ENCODE peak calls at places on chromosomes 2 and 18, in ten cellular contexts. One of them, this sample, is unnamed.
A peak's percentile ranks its signal among the peaks of the same experiment; 100 is the strongest.

GRCh38 chr2:204776781-204777559 is 231.7 kb downstream of the PARD3B start:
- DNase-seq in keratinocyte: no peak
- DNase-seq in fibroblast of lung: peak; percentile 82
- DNase-seq in IMR-90: peak; percentile 75
- DNase-seq in dorsolateral prefrontal cortex: no peak
- DNase-seq in mammary epithelial cell: no peak
- DNase-seq in H9: no peak
- DNase-seq in astrocyte: peak; percentile 82
- DNase-seq in right lobe of liver: no peak
- DNase-seq in AG04450: no peak
- DNase-seq in this sample: no peak

GRCh38 chr18:47775961-47776360 is 154.5 kb downstream of the SMAD2 start:
- DNase-seq in keratinocyte: no peak
- DNase-seq in fibroblast of lung: peak; percentile 8
- DNase-seq in IMR-90: peak; percentile 21
- DNase-seq in dorsolateral prefrontal cortex: no peak
- DNase-seq in mammary epithelial cell: no peak
- DNase-seq in H9: no peak
- DNase-seq in astrocyte: no peak
- DNase-seq in right lobe of liver: no peak
- DNase-seq in AG04450: no peak
- DNase-seq in this sample: no peak

GRCh38 chr2:67583185-67583584 is 186.1 kb downstream of the ETAA1 start:
- DNase-seq in keratinocyte: no peak
- DNase-seq in fibroblast of lung: no peak
- DNase-seq in IMR-90: no peak
- DNase-seq in dorsolateral prefrontal cortex: no peak
- DNase-seq in mammary epithelial cell: no peak
- DNase-seq in H9: no peak
- DNase-seq in astrocyte: no peak
- DNase-seq in right lobe of liver: no peak
- DNase-seq in AG04450: no peak
- DNase-seq in this sample: no peak

GRCh38 chr18:2982452-2983172 is 30.3 kb downstream of the LPIN2 start:
- DNase-seq in keratinocyte: no peak
- DNase-seq in fibroblast of lung: no peak
- DNase-seq in IMR-90: no peak
- DNase-seq in dorsolateral prefrontal cortex: no peak
- DNase-seq in mammary epithelial cell: no peak
- DNase-seq in H9: no peak
- DNase-seq in astrocyte: no peak
- DNase-seq in right lobe of liver: peak; percentile 74
- DNase-seq in AG04450: no peak
- DNase-seq in this sample: no peak

GRCh38 chr2:100235098-100235497 is 87.2 kb downstream of the LONRF2 start:
- DNase-seq in keratinocyte: no peak
- DNase-seq in fibroblast of lung: no peak
- DNase-seq in IMR-90: peak; percentile 33
- DNase-seq in dorsolateral prefrontal cortex: no peak
- DNase-seq in mammary epithelial cell: no peak
- DNase-seq in H9: peak; percentile 38
- DNase-seq in astrocyte: no peak
- DNase-seq in right lobe of liver: no peak
- DNase-seq in AG04450: no peak
- DNase-seq in this sample: no peak

GRCh38 chr2:239928457-239929350 is 96.4 kb downstream of the NDUFA10 start:
- DNase-seq in keratinocyte: no peak
- DNase-seq in fibroblast of lung: no peak
- DNase-seq in IMR-90: no peak
- DNase-seq in dorsolateral prefrontal cortex: peak; percentile 80
- DNase-seq in mammary epithelial cell: no peak
- DNase-seq in H9: peak; percentile 54
- DNase-seq in astrocyte: no peak
- DNase-seq in right lobe of liver: no peak
- DNase-seq in AG04450: no peak
- DNase-seq in this sample: peak; percentile 47

GRCh38 chr18:46723856-46724415 is 32.9 kb downstream of the ST8SIA5 start:
- DNase-seq in keratinocyte: no peak
- DNase-seq in fibroblast of lung: no peak
- DNase-seq in IMR-90: no peak
- DNase-seq in dorsolateral prefrontal cortex: no peak
- DNase-seq in mammary epithelial cell: no peak
- DNase-seq in H9: no peak
- DNase-seq in astrocyte: peak; percentile 15
- DNase-seq in right lobe of liver: no peak
- DNase-seq in AG04450: no peak
- DNase-seq in this sample: no peak

GRCh38 chr2:235053649-235054048 is 101.8 kb downstream of the SH3BP4 start:
- DNase-seq in keratinocyte: no peak
- DNase-seq in fibroblast of lung: no peak
- DNase-seq in IMR-90: no peak
- DNase-seq in dorsolateral prefrontal cortex: no peak
- DNase-seq in mammary epithelial cell: no peak
- DNase-seq in H9: no peak
- DNase-seq in astrocyte: no peak
- DNase-seq in right lobe of liver: no peak
- DNase-seq in AG04450: no peak
- DNase-seq in this sample: no peak

DNA sequence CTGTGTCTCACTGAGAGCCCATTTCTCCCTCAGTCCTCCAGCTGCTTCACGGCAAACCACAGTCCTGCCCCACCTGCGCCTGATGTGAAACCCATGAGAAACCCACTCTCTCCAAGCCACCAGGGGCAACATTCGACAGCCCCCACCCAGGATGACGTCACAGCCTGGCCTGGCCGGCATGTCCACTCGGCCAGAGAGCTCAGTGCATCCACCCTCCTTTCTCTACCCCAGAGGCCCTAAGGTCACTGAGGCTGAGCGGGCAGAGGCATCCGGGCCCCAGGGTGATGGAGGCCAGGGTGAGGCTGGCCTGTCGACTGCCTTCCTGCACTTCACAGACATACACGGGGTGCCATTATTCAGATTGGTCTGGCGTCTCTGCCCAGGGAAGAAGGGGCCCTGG is 402.7 kb upstream of the MYT1L start:
- DNase-seq in keratinocyte: no peak
- DNase-seq in fibroblast of lung: no peak
- DNase-seq in IMR-90: no peak
- DNase-seq in dorsolateral prefrontal cortex: no peak
- DNase-seq in mammary epithelial cell: no peak
- DNase-seq in H9: no peak
- DNase-seq in astrocyte: no peak
- DNase-seq in right lobe of liver: no peak
- DNase-seq in AG04450: no peak
- DNase-seq in this sample: no peak
- H3K27me3 ChIP-seq in keratinocyte: no peaks in the 10 kb centered on the region
- H3K27me3 ChIP-seq in fibroblast of lung: no peaks in the 10 kb centered on the region
- H3K27me3 ChIP-seq in IMR-90: no peaks in the 10 kb centered on the region
- H3K27me3 ChIP-seq in dorsolateral prefrontal cortex: no peaks in the 10 kb centered on the region
- H3K27me3 ChIP-seq in mammary epithelial cell: no peaks in the 10 kb centered on the region
- H3K27me3 ChIP-seq in H9: no peaks in the 10 kb centered on the region
- H3K27me3 ChIP-seq in astrocyte: no peaks in the 10 kb centered on the region
- H3K27me3 ChIP-seq in right lobe of liver: no peaks in the 10 kb centered on the region
- H3K27me3 ChIP-seq in AG04450: no peaks in the 10 kb centered on the region
- H3K27me3 ChIP-seq in this sample: no peaks in the 10 kb centered on the region

DNA sequence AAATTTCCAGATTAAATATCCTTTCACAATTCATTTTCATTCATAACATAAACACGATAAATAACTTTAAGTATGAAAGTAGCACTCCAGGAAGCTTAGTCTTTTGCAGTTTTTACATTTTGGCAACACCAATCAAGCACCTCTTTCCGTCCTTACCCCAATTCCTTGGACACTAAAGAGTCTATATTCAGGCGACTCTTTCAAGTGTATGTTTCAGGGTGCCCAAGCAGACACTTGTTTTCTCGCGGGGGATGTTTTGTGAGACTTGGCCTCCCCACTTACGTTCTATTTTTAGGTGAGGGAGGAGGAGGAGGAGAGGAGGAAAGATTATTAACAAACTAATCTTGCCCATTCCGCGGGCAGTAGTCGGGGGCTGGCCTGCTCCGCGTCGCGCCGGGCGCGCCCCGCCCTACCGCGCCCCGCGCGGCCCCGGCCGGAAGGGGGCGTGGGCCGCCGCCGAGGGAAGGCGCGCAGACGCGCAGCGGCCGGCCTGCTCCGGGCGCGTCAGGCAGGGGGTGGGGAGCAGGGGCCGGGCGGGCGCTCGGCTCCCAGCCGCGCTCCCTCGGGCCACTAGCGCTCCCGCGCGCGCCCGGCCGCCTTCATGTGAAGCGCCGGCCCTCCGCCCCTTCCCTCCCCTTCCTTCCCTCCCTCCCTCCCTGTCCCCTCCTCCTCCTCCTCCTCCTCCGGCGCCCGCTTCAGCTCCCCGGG is at the start of gene ITPRID2:
- DNase-seq in keratinocyte: no peak
- DNase-seq in fibroblast of lung: peak; percentile 90
- DNase-seq in IMR-90: peak; percentile 89
- DNase-seq in dorsolateral prefrontal cortex: peak; percentile 67
- DNase-seq in mammary epithelial cell: peak; percentile 92
- DNase-seq in H9: peak; percentile 79
- DNase-seq in astrocyte: peak; percentile 80
- DNase-seq in right lobe of liver: peak; percentile 91
- DNase-seq in AG04450: peak; percentile 70
- DNase-seq in this sample: peak; percentile 94
- TF ChIP-seq CTCF in keratinocyte: no peak
- TF ChIP-seq CTCF in fibroblast of lung: no peak
- TF ChIP-seq CTCF in IMR-90: peak; percentile 44
- TF ChIP-seq CTCF in dorsolateral prefrontal cortex: no peak
- TF ChIP-seq CTCF in mammary epithelial cell: no peak
- TF ChIP-seq CTCF in H9: no peak
- TF ChIP-seq CTCF in astrocyte: no peak
- TF ChIP-seq CTCF in right lobe of liver: peak; percentile 4
- TF ChIP-seq CTCF in AG04450: no peak
- TF ChIP-seq CTCF in this sample: no peak

DNA sequence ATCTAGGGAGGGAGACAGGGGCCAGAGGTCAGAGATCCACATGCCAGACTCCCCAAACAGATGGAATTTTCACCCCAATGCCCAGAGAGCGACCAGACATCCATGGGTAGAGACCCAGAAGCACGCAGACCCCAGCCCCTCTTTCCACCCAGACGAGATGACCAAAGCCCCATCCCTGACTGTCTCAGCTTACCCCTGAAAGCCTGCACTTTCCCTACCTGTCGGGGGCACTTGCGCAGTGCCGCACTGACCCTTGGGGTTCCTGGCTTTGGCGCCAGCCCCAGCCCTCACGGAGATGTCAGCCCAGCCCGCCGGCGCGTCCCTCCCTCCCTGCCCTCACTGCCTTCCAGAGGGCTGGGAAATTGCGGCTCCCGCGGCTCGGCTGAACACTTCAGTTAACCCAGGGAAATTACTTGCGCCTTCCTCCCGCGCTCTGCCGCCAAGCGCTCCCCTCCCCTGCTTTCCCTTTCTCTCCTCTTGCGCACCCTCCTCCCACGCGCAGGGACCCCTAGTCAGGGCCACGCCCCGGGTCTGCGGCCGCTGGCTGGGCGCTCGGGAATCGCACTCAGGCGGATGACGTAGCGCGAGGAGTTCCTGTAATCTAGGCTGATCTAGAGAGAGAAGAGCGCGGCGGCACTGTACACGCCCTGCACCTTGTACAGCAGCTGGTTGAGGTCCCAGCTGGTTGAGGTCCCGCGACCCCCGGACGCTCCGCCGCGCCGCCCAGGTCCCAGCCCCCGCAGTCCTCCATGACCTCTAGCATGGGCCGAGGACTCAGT is 12.0 kb downstream of the ALPG start:
- DNase-seq in keratinocyte: no peak
- DNase-seq in fibroblast of lung: peak; percentile 5
- DNase-seq in IMR-90: no peak
- DNase-seq in dorsolateral prefrontal cortex: no peak
- DNase-seq in mammary epithelial cell: peak; percentile 31
- DNase-seq in H9: no peak
- DNase-seq in astrocyte: peak; percentile 42
- DNase-seq in right lobe of liver: no peak
- DNase-seq in AG04450: no peak
- DNase-seq in this sample: peak; percentile 68
- H3K27me3 ChIP-seq in keratinocyte: peaks cover 65% of the 10 kb centered on the region
- H3K27me3 ChIP-seq in fibroblast of lung: peaks cover 48% of the 10 kb centered on the region
- H3K27me3 ChIP-seq in IMR-90: peaks cover 83% of the 10 kb centered on the region
- H3K27me3 ChIP-seq in dorsolateral prefrontal cortex: peaks cover 13% of the 10 kb centered on the region
- H3K27me3 ChIP-seq in mammary epithelial cell: peaks cover 36% of the 10 kb centered on the region
- H3K27me3 ChIP-seq in H9: peaks cover 28% of the 10 kb centered on the region
- H3K27me3 ChIP-seq in astrocyte: peaks cover 53% of the 10 kb centered on the region
- H3K27me3 ChIP-seq in right lobe of liver: peaks cover 21% of the 10 kb centered on the region
- H3K27me3 ChIP-seq in AG04450: peaks cover 57% of the 10 kb centered on the region
- H3K27me3 ChIP-seq in this sample: peaks cover 64% of the 10 kb centered on the region

GRCh38 chr2:49772299-49772970 is 618.1 kb upstream of the FSHR start:
- DNase-seq in keratinocyte: no peak
- DNase-seq in fibroblast of lung: no peak
- DNase-seq in IMR-90: no peak
- DNase-seq in dorsolateral prefrontal cortex: no peak
- DNase-seq in mammary epithelial cell: no peak
- DNase-seq in H9: no peak
- DNase-seq in astrocyte: no peak
- DNase-seq in right lobe of liver: no peak
- DNase-seq in AG04450: no peak
- DNase-seq in this sample: no peak

GRCh38 chr2:49770919-49771318 is 616.6 kb upstream of the FSHR start:
- DNase-seq in keratinocyte: peak; percentile 11
- DNase-seq in fibroblast of lung: no peak
- DNase-seq in IMR-90: no peak
- DNase-seq in dorsolateral prefrontal cortex: peak; percentile 41
- DNase-seq in mammary epithelial cell: peak; percentile 31
- DNase-seq in H9: peak; percentile 88
- DNase-seq in astrocyte: peak; percentile 5
- DNase-seq in right lobe of liver: peak; percentile 34
- DNase-seq in AG04450: no peak
- DNase-seq in this sample: no peak
- TF ChIP-seq CTCF in keratinocyte: peak; percentile 51
- TF ChIP-seq CTCF in fibroblast of lung: no peak
- TF ChIP-seq CTCF in IMR-90: no peak
- TF ChIP-seq CTCF in dorsolateral prefrontal cortex: peak; percentile 49
- TF ChIP-seq CTCF in mammary epithelial cell: peak; percentile 47
- TF ChIP-seq CTCF in H9: peak; percentile 92
- TF ChIP-seq CTCF in astrocyte: peak; percentile 36
- TF ChIP-seq CTCF in right lobe of liver: peak; percentile 18
- TF ChIP-seq CTCF in AG04450: no peak
- TF ChIP-seq CTCF in this sample: peak; percentile 15